ENCODE peak calls at places on chromosomes 16 and 17, in nine cellular contexts. N, I, Z, M, Q, T, W, K and R are unnamed samples.
A peak's percentile ranks its signal among the peaks of the same experiment; 100 is the strongest.

GRCh38 chr16:75402174-75402820 is 31.0 kb downstream of the CFDP1 start:
- DNase-seq in Z (no peak), M (no peak), T (no peak), Q (no peak), N (peak; percentile 80), I (no peak), K (no peak), W (no peak), R (no peak)

GRCh38 chr17:17933775-17934174 is 38.4 kb downstream of the TOM1L2 start:
- DNase-seq in Q (no peak), T (no peak), I (no peak), Z (no peak), W (no peak), M (no peak), K (no peak), N (peak; percentile 68), R (no peak)

GRCh38 chr16:68473358-68474064 is 25.2 kb upstream of the SMPD3 start:
- DNase-seq in T (no peak), Z (no peak), M (no peak), W (no peak), N (no peak), Q (no peak), K (no peak), I (no peak), R (no peak)

GRCh38 chr17:76997981-76998531 is 129.9 kb downstream of the MGAT5B start:
- DNase-seq in Z (peak; percentile 55), I (no peak), N (no peak), M (peak; percentile 83), K (no peak), W (peak; percentile 82), Q (no peak), T (no peak), R (no peak)

GRCh38 chr17:40309031-40309937 is at the start of gene RARA:
- DNase-seq in M (peak; percentile 64), N (no peak), K (peak; percentile 22), I (no peak), T (no peak), Z (no peak), W (no peak), Q (no peak), R (peak; percentile 95)

GRCh38 chr17:79945591-79946255 is 89.9 kb downstream of the TBC1D16 start:
- DNase-seq in W (no peak), I (no peak), M (peak; percentile 37), K (no peak), Z (no peak), N (no peak), Q (no peak), T (no peak), R (no peak)

GRCh38 chr16:22353188-22353919 is 21.1 kb downstream of the CDR2 start:
- DNase-seq in I (no peak), M (no peak), T (no peak), Z (no peak), N (peak; percentile 95), W (peak; percentile 93), K (no peak), Q (no peak), R (peak; percentile 52)

GRCh38 chr17:51840688-51841087 is 317.8 kb downstream of the CA10 start:
- DNase-seq in T (no peak), Q (no peak), W (no peak), N (no peak), M (no peak), I (no peak), K (no peak), Z (no peak), R (no peak)

GRCh38 chr16:56272495-56272894 is 81.2 kb downstream of the GNAO1 start:
- DNase-seq in Z (no peak), W (peak; percentile 19), Q (no peak), K (no peak), I (no peak), M (no peak), N (no peak), T (no peak), R (no peak)

GRCh38 chr16:48538746-48539484 is 71.1 kb downstream of the N4BP1 start:
- DNase-seq in I (no peak), N (no peak), Q (no peak), Z (no peak), T (no peak), W (no peak), M (no peak), K (no peak), R (peak; percentile 45)

GRCh38 chr16:81316176-81316496 is 1.4 kb downstream of the GAN start:
- DNase-seq in M (no peak), Q (no peak), I (no peak), W (no peak), T (no peak), Z (no peak), K (no peak), N (no peak), R (no peak)

GRCh38 chr17:45171338-45172231 is 9.9 kb downstream of the HEXIM2 start:
- DNase-seq in Z (no peak), Q (no peak), I (peak; percentile 53), M (no peak), K (no peak), N (peak; percentile 66), W (peak; percentile 64), T (no peak), R (peak; percentile 74)

GRCh38 chr16:66905633-66906539 is 12.8 kb downstream of the CDH16 start:
- DNase-seq in Z (peak; percentile 7), N (peak; percentile 15), W (no peak), T (no peak), Q (peak; percentile 78), M (no peak), K (no peak), I (no peak), R (peak; percentile 63)

GRCh38 chr17:12406623-12407228 is 259.0 kb upstream of the MYOCD start:
- DNase-seq in K (no peak), Q (no peak), T (no peak), N (peak; percentile 69), Z (no peak), W (no peak), M (no peak), I (no peak), R (no peak)

GRCh38 chr17:28563475-28563874 is 7.8 kb downstream of the PIGS start:
- DNase-seq in M (no peak), Z (no peak), T (no peak), I (no peak), W (no peak), N (peak; percentile 89), K (no peak), Q (no peak), R (no peak)

GRCh38 chr16:58019866-58020538 is 5.6 kb upstream of the MMP15 start:
- DNase-seq in K (no peak), W (no peak), Z (no peak), T (no peak), N (no peak), Q (no peak), I (no peak), M (peak; percentile 16), R (no peak)

GRCh38 chr17:2035549-2036490 is 5.9 kb downstream of the DPH1 start:
- DNase-seq in I (no peak), W (no peak), N (no peak), Q (no peak), T (no peak), M (no peak), K (no peak), Z (no peak), R (no peak)

GRCh38 chr17:83101805-83102480 is 22.5 kb downstream of the METRNL start:
- DNase-seq in I (no peak), T (no peak), N (peak; percentile 45), M (no peak), W (no peak), Z (no peak), K (no peak), Q (no peak), R (no peak)

GRCh38 chr16:53761967-53762726 is 58.2 kb downstream of the FTO start:
- DNase-seq in W (no peak), T (no peak), Z (no peak), K (no peak), I (no peak), M (no peak), Q (no peak), N (no peak), R (no peak)

GRCh38 chr16:4344659-4345438 is 6.3 kb downstream of the PAM16 start:
- DNase-seq in I (peak; percentile 33), N (peak; percentile 31), Q (peak; percentile 72), Z (no peak), W (no peak), M (no peak), K (peak; percentile 27), T (no peak), R (no peak)

GRCh38 chr17:64741924-64742670 is 80.0 kb upstream of the SMURF2 start:
- DNase-seq in T (no peak), M (no peak), N (peak; percentile 90), I (no peak), K (no peak), Z (no peak), W (no peak), Q (peak; percentile 56), R (peak; percentile 42)

GRCh38 chr17:65942592-65942991 is 249.3 kb downstream of the CEP112 start:
- DNase-seq in Q (no peak), T (no peak), Z (no peak), W (no peak), I (no peak), N (peak; percentile 51), M (no peak), K (no peak), R (no peak)

GRCh38 chr16:83835972-83836566 is 28.3 kb downstream of the HSBP1 start:
- DNase-seq in K (no peak), Q (no peak), T (peak; percentile 23), W (peak; percentile 72), Z (no peak), N (peak; percentile 72), I (no peak), M (no peak), R (no peak)

GRCh38 chr16:24635900-24636610 is 93.4 kb upstream of the TNRC6A start:
- DNase-seq in T (peak; percentile 77), N (peak; percentile 96), Z (no peak), Q (peak; percentile 96), K (no peak), I (no peak), M (no peak), W (no peak), R (no peak)

GRCh38 chr17:30476726-30477082 is 504 bp upstream of the GOSR1 start:
- DNase-seq in T (no peak), W (no peak), Z (no peak), M (no peak), N (no peak), I (peak; percentile 59), Q (no peak), K (peak; percentile 54), R (peak; percentile 58)

GRCh38 chr17:6753006-6753445 is 2.8 kb upstream of the XAF1 start:
- DNase-seq in M (peak; percentile 68), T (no peak), N (peak; percentile 96), Z (no peak), I (no peak), K (no peak), W (peak; percentile 82), Q (peak; percentile 86), R (peak; percentile 56)

GRCh38 chr17:48593840-48594411 is 347 bp upstream of the HOXB5 start:
- DNase-seq in T (no peak), W (peak; percentile 77), M (peak; percentile 83), N (peak; percentile 67), Q (peak; percentile 91), K (peak; percentile 68), Z (peak; percentile 92), I (peak; percentile 94), R (peak; percentile 87)

GRCh38 chr16:51152691-51153261 is 1.7 kb upstream of the SALL1 start:
- DNase-seq in Q (no peak), Z (no peak), W (no peak), T (no peak), I (no peak), N (peak; percentile 73), M (no peak), K (no peak), R (peak; percentile 71)

GRCh38 chr16:2751577-2752034 is 832 bp upstream of the SRRM2 start:
- DNase-seq in N (no peak), T (no peak), Q (peak; percentile 75), M (no peak), Z (no peak), W (peak; percentile 93), K (no peak), I (peak; percentile 77), R (peak; percentile 92)

GRCh38 chr16:72927199-72928088 is 120.5 kb downstream of the ZFHX3 start:
- DNase-seq in W (peak; percentile 96), T (no peak), K (peak; percentile 77), M (no peak), N (peak; percentile 86), I (peak; percentile 84), Q (no peak), Z (no peak), R (no peak)

GRCh38 chr17:51015145-51015558 is 105.5 kb downstream of the SPAG9 start:
- DNase-seq in N (peak; percentile 8), T (peak; percentile 15), W (no peak), I (no peak), M (no peak), Q (no peak), K (no peak), Z (no peak), R (no peak)